ENCODE peak calls at places on chromosomes 2 and 18, in six cellular contexts. Q is mesenchymal stem cell; U is colonic mucosa; C is fibroblast of lung; X is CD4-positive, CD25-positive, alpha-beta regulatory T cell; I is aorta. J is an unnamed sample.

GRCh38 chr2:240443891-240444301 is 8.4 kb downstream of the GPC1 start:
- DNase-seq in Q (no peak), U (no peak), C (peak; percentile 27), X (no peak), I (no peak), J (no peak)

GRCh38 chr2:32804205-32804604 is 142.5 kb upstream of the LTBP1 start:
- DNase-seq in Q (no peak), U (no peak), C (no peak), X (no peak), I (no peak), J (no peak)

GRCh38 chr2:2389215-2389614 is 58.1 kb upstream of the MYT1L start:
- DNase-seq in Q (no peak), U (no peak), C (no peak), X (no peak), I (no peak), J (no peak)

GRCh38 chr2:170436077-170436943 is 258.4 kb downstream of the MYO3B start:
- DNase-seq in Q (peak; percentile 22), U (no peak), C (no peak), X (no peak), I (no peak), J (no peak)

GRCh38 chr18:48711651-48712486 is 173.0 kb downstream of the CTIF start:
- DNase-seq in Q (peak; percentile 68), U (peak; percentile 19), C (peak; percentile 41), X (peak; percentile 2), I (peak; percentile 55), J (no peak)

GRCh38 chr2:192398236-192398635 is 203.5 kb upstream of the TMEFF2 start:
- DNase-seq in Q (no peak), U (no peak), C (no peak), X (no peak), I (no peak), J (no peak)

GRCh38 chr2:23293063-23293462 is 91.9 kb upstream of the KLHL29 start:
- DNase-seq in Q (peak; percentile 13), U (peak; percentile 22), C (no peak), X (no peak), I (peak; percentile 59), J (no peak)

GRCh38 chr18:22175326-22175725 is 5.9 kb downstream of the GATA6 start:
- DNase-seq in Q (no peak), U (peak; percentile 17), C (no peak), X (no peak), I (no peak), J (no peak)

GRCh38 chr2:158024288-158024898 is 77.3 kb upstream of the UPP2 start:
- DNase-seq in Q (peak; percentile 53), U (peak; percentile 56), C (peak; percentile 18), X (peak; percentile 47), I (no peak), J (no peak)

GRCh38 chr18:26462304-26462703 is 86.0 kb downstream of the KCTD1 start:
- DNase-seq in Q (no peak), U (no peak), C (no peak), X (no peak), I (no peak), J (no peak)

GRCh38 chr2:212242739-212243138 is 295.9 kb downstream of the ERBB4 start:
- DNase-seq in Q (no peak), U (no peak), C (no peak), X (no peak), I (no peak), J (no peak)

GRCh38 chr2:180205616-180206271 is 198.6 kb upstream of the CWC22 start:
- DNase-seq in Q (no peak), U (no peak), C (peak; percentile 16), X (no peak), I (no peak), J (no peak)

GRCh38 chr18:46333371-46334199 is 229.4 kb downstream of the HAUS1 start:
- DNase-seq in Q (peak; percentile 10), U (no peak), C (peak; percentile 29), X (no peak), I (no peak), J (no peak)
- H3K4me1 ChIP-seq in Q (peaks cover 24% of the 10 kb centered on the region), U (no peaks in the 10 kb centered on the region), C (no peaks in the 10 kb centered on the region), X (peaks cover 18% of the 10 kb centered on the region), I (no peaks in the 10 kb centered on the region), J (peaks cover 29% of the 10 kb centered on the region)

DNA sequence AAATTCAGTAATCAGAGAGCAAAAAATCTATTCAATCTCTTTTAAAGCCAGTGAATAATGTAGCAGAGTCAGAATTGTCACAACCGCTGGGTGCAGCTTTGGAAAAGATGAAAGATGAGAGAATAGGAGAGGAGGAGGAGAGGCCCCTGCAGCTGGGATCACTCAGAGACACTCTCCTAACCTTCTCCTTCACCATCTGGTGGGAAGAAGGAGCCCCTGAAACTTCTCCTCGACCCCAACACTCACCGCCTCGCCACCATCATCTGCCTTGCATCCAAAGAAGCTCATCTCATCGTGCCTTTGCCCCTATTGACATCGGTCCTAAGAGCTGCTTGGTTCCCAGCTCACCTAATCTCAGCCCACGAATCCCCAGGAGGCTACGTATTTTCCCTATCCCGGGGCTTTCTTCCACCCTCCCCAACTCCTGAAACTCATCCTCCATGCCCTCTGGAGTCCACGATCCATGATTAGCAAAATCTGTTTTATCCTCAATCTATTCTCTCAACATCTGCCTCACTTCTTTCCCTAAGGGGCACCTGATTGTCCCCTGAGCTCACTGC is 58.5 kb downstream of the PKDCC start:
- DNase-seq in Q (no peak), U (no peak), C (no peak), X (no peak), I (no peak), J (no peak)
- H3K4me1 ChIP-seq in Q (peaks cover 18% of the 10 kb centered on the region), U (peaks cover 7% of the 10 kb centered on the region), C (peaks cover 5% of the 10 kb centered on the region), X (peaks cover 95% of the 10 kb centered on the region), I (no peaks in the 10 kb centered on the region), J (peaks cover 9% of the 10 kb centered on the region)

GRCh38 chr2:222087998-222088397 is 210.8 kb downstream of the PAX3 start:
- DNase-seq in Q (peak; percentile 2), U (no peak), C (peak; percentile 26), X (no peak), I (no peak), J (no peak)
- H3K4me1 ChIP-seq in Q (no peaks in the 10 kb centered on the region), U (no peaks in the 10 kb centered on the region), C (no peaks in the 10 kb centered on the region), X (no peaks in the 10 kb centered on the region), I (no peaks in the 10 kb centered on the region), J (no peaks in the 10 kb centered on the region)

GRCh38 chr18:63157293-63158011 is 162.1 kb downstream of the BCL2 start:
- DNase-seq in Q (no peak), U (no peak), C (no peak), X (peak; percentile 74), I (no peak), J (no peak)
- H3K4me1 ChIP-seq in Q (peaks cover 12% of the 10 kb centered on the region), U (peaks cover 28% of the 10 kb centered on the region), C (peaks cover 9% of the 10 kb centered on the region), X (peaks cover 99% of the 10 kb centered on the region), I (peaks cover 9% of the 10 kb centered on the region), J (peaks cover 79% of the 10 kb centered on the region)

GRCh38 chr2:45812039-45812500 is 160.6 kb downstream of the PRKCE start:
- DNase-seq in Q (peak; percentile 31), U (no peak), C (peak; percentile 86), X (no peak), I (no peak), J (no peak)
- H3K4me1 ChIP-seq in Q (peaks cover 8% of the 10 kb centered on the region), U (no peaks in the 10 kb centered on the region), C (peaks cover 8% of the 10 kb centered on the region), X (no peaks in the 10 kb centered on the region), I (no peaks in the 10 kb centered on the region), J (peaks cover 36% of the 10 kb centered on the region)

DNA sequence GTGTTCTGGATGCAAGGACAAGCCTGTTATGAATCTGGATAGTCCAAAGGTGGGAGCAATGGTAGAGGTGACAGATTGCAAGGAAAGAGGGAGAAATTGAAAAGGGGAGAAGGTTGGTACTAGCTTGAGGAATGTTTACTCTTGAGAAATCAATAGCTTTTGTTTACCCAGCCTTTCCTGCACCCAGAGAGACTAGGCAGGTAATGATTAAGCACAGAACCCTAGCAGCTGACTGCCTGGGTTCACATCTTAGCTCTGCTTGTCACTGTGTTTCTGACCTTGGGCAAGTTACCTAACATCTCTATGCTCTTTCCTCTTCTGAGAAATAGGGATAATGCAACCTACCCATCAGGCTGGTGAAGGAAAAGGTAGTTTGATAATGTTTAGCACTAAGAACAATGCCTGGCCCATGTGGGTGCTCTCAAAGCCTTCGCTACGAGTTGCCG is 178.6 kb downstream of the MGAT5 start:
- DNase-seq in Q (no peak), U (no peak), C (no peak), X (no peak), I (no peak), J (no peak)
- H3K4me1 ChIP-seq in Q (peaks cover 15% of the 10 kb centered on the region), U (no peaks in the 10 kb centered on the region), C (peaks cover 9% of the 10 kb centered on the region), X (no peaks in the 10 kb centered on the region), I (no peaks in the 10 kb centered on the region), J (no peaks in the 10 kb centered on the region)

DNA sequence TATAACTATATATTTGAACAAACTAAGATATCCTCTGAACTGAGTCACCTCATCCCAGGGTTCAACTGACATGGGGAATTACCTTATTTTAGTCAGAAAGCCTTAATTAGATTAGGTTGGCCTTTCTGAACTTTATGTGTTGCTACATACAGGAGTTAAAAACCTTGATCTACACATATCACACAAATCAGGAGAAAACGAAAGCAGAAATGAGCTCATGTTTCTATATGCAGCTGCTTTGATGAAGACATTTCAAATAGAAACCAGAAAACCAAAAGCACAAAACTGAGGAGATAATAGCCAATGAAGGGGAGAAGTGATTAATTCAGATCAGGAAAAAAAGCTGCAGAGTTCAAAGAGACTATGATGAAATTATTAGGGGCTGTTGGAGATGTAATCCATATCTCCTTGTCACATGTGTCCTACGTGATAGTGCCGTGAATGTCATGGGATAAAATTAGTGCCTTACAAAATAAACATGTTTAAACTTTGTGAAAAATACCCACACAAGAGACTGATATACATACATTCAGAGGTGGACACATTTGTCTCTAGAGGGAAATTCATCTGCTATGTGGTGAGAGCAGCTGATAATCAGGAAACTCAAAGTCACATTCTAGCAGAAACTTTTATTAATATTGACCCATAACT is 255.0 kb downstream of the CAMKMT start:
- DNase-seq in Q (no peak), U (no peak), C (no peak), X (peak; percentile 16), I (no peak), J (no peak)
- H3K4me1 ChIP-seq in Q (no peaks in the 10 kb centered on the region), U (no peaks in the 10 kb centered on the region), C (no peaks in the 10 kb centered on the region), X (peaks cover 5% of the 10 kb centered on the region), I (no peaks in the 10 kb centered on the region), J (no peaks in the 10 kb centered on the region)

DNA sequence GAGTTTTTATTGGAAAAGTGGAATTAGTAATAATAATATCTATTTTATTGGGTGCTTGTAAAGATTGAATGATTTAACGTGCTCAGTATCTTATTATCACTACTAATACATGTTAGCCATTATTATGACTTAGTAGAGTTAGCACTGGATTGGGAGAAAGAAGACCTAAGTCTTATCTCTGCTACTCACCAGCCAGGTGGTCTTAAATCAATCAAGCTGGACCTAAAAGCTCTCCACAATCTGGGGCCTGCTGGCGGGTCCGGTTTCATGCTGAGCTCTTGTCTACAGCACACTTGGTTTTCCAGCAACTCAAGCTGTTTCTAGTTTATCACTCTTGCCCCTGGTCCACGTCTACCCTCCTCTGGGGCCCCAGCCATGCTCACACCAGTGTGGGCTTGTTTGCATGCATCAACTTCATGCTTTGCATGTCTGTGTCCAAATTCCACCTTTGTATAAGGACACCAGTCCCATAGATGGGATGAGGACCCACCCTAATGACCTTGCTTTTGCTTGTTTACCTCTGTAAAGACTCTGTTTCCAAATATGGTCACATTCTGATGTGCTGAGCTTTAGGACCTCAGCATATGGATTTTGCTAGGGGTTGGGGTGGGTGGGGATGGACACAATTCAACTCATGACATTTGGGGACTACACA is 363.1 kb downstream of the LPIN1 start:
- DNase-seq in Q (no peak), U (no peak), C (no peak), X (no peak), I (no peak), J (no peak)
- H3K4me1 ChIP-seq in Q (peaks cover 13% of the 10 kb centered on the region), U (no peaks in the 10 kb centered on the region), C (peaks cover 9% of the 10 kb centered on the region), X (peaks cover 16% of the 10 kb centered on the region), I (no peaks in the 10 kb centered on the region), J (peaks cover 5% of the 10 kb centered on the region)